ENCODE peak calls at places on chromosome 12, in ten cellular contexts. One of them, this sample, is unnamed.

GRCh38 chr12:7966558-7966957 is 30.6 kb upstream of the SLC2A3 start:
- DNase-seq in bronchial epithelial cell: peak
- DNase-seq in lower lobe of right lung: peak
- DNase-seq in dorsolateral prefrontal cortex: no peak
- DNase-seq in H9: no peak
- DNase-seq in left lung: peak
- DNase-seq in fibroblast of pulmonary artery: peak
- DNase-seq in cardiac fibroblast: peak
- DNase-seq in fibroblast of lung: no peak
- DNase-seq in body of pancreas: no peak
- DNase-seq in this sample: no peak

GRCh38 chr12:44812062-44812461 is 64.1 kb downstream of the NELL2 start:
- DNase-seq in fibroblast of pulmonary artery: no peak
- DNase-seq in fibroblast of lung: no peak
- DNase-seq in bronchial epithelial cell: peak
- DNase-seq in left lung: no peak
- DNase-seq in body of pancreas: no peak
- DNase-seq in H9: no peak
- DNase-seq in lower lobe of right lung: no peak
- DNase-seq in cardiac fibroblast: no peak
- DNase-seq in dorsolateral prefrontal cortex: no peak
- DNase-seq in this sample: no peak

GRCh38 chr12:54282949-54283593 is 2.5 kb downstream of the HNRNPA1 start:
- DNase-seq in fibroblast of lung: no peak
- DNase-seq in cardiac fibroblast: no peak
- DNase-seq in left lung: no peak
- DNase-seq in body of pancreas: peak
- DNase-seq in bronchial epithelial cell: no peak
- DNase-seq in fibroblast of pulmonary artery: no peak
- DNase-seq in H9: no peak
- DNase-seq in dorsolateral prefrontal cortex: no peak
- DNase-seq in lower lobe of right lung: no peak
- DNase-seq in this sample: no peak

GRCh38 chr12:51887476-51888315 is at the start of gene ANKRD33:
- DNase-seq in fibroblast of lung: peak
- DNase-seq in H9: peak
- DNase-seq in left lung: no peak
- DNase-seq in body of pancreas: peak
- DNase-seq in fibroblast of pulmonary artery: no peak
- DNase-seq in bronchial epithelial cell: peak
- DNase-seq in dorsolateral prefrontal cortex: no peak
- DNase-seq in lower lobe of right lung: no peak
- DNase-seq in cardiac fibroblast: no peak
- DNase-seq in this sample: peak

GRCh38 chr12:2680676-2681039 is 114.1 kb upstream of the FKBP4 start:
- DNase-seq in body of pancreas: no peak
- DNase-seq in cardiac fibroblast: no peak
- DNase-seq in fibroblast of pulmonary artery: no peak
- DNase-seq in left lung: no peak
- DNase-seq in H9: peak
- DNase-seq in bronchial epithelial cell: no peak
- DNase-seq in dorsolateral prefrontal cortex: no peak
- DNase-seq in fibroblast of lung: no peak
- DNase-seq in lower lobe of right lung: no peak
- DNase-seq in this sample: no peak

GRCh38 chr12:118880745-118881144 is 100.6 kb upstream of the SRRM4 start:
- DNase-seq in H9: no peak
- DNase-seq in fibroblast of pulmonary artery: no peak
- DNase-seq in cardiac fibroblast: no peak
- DNase-seq in left lung: no peak
- DNase-seq in dorsolateral prefrontal cortex: no peak
- DNase-seq in lower lobe of right lung: no peak
- DNase-seq in body of pancreas: no peak
- DNase-seq in fibroblast of lung: no peak
- DNase-seq in bronchial epithelial cell: no peak
- DNase-seq in this sample: no peak

GRCh38 chr12:89192419-89192818 is 159.9 kb downstream of the DUSP6 start:
- DNase-seq in fibroblast of pulmonary artery: no peak
- DNase-seq in lower lobe of right lung: no peak
- DNase-seq in body of pancreas: no peak
- DNase-seq in cardiac fibroblast: peak
- DNase-seq in fibroblast of lung: peak
- DNase-seq in bronchial epithelial cell: peak
- DNase-seq in dorsolateral prefrontal cortex: no peak
- DNase-seq in left lung: no peak
- DNase-seq in H9: no peak
- DNase-seq in this sample: no peak

GRCh38 chr12:57213068-57213715 is 3.4 kb upstream of the NXPH4 start:
- DNase-seq in dorsolateral prefrontal cortex: peak
- DNase-seq in bronchial epithelial cell: peak
- DNase-seq in body of pancreas: peak
- DNase-seq in fibroblast of lung: peak
- DNase-seq in fibroblast of pulmonary artery: peak
- DNase-seq in left lung: peak
- DNase-seq in H9: peak
- DNase-seq in cardiac fibroblast: peak
- DNase-seq in lower lobe of right lung: peak
- DNase-seq in this sample: no peak

GRCh38 chr12:124368421-124369032 is 73.6 kb downstream of the RFLNA start:
- DNase-seq in left lung: no peak
- DNase-seq in bronchial epithelial cell: no peak
- DNase-seq in body of pancreas: peak
- DNase-seq in cardiac fibroblast: no peak
- DNase-seq in lower lobe of right lung: no peak
- DNase-seq in dorsolateral prefrontal cortex: no peak
- DNase-seq in fibroblast of pulmonary artery: no peak
- DNase-seq in fibroblast of lung: no peak
- DNase-seq in H9: no peak
- DNase-seq in this sample: no peak

GRCh38 chr12:124370851-124371250 is 76.0 kb downstream of the RFLNA start:
- DNase-seq in body of pancreas: no peak
- DNase-seq in fibroblast of pulmonary artery: no peak
- DNase-seq in bronchial epithelial cell: no peak
- DNase-seq in dorsolateral prefrontal cortex: no peak
- DNase-seq in lower lobe of right lung: no peak
- DNase-seq in fibroblast of lung: no peak
- DNase-seq in left lung: no peak
- DNase-seq in cardiac fibroblast: no peak
- DNase-seq in H9: no peak
- DNase-seq in this sample: no peak

GRCh38 chr12:124369901-124370378 is 75.0 kb downstream of the RFLNA start:
- DNase-seq in left lung: no peak
- DNase-seq in H9: no peak
- DNase-seq in bronchial epithelial cell: no peak
- DNase-seq in fibroblast of pulmonary artery: no peak
- DNase-seq in lower lobe of right lung: no peak
- DNase-seq in dorsolateral prefrontal cortex: peak
- DNase-seq in cardiac fibroblast: no peak
- DNase-seq in fibroblast of lung: no peak
- DNase-seq in body of pancreas: no peak
- DNase-seq in this sample: no peak

GRCh38 chr12:124370384-124370783 is 75.5 kb downstream of the RFLNA start:
- DNase-seq in H9: no peak
- DNase-seq in left lung: no peak
- DNase-seq in body of pancreas: no peak
- DNase-seq in bronchial epithelial cell: no peak
- DNase-seq in fibroblast of pulmonary artery: no peak
- DNase-seq in lower lobe of right lung: no peak
- DNase-seq in fibroblast of lung: no peak
- DNase-seq in cardiac fibroblast: no peak
- DNase-seq in dorsolateral prefrontal cortex: no peak
- DNase-seq in this sample: no peak

DNA sequence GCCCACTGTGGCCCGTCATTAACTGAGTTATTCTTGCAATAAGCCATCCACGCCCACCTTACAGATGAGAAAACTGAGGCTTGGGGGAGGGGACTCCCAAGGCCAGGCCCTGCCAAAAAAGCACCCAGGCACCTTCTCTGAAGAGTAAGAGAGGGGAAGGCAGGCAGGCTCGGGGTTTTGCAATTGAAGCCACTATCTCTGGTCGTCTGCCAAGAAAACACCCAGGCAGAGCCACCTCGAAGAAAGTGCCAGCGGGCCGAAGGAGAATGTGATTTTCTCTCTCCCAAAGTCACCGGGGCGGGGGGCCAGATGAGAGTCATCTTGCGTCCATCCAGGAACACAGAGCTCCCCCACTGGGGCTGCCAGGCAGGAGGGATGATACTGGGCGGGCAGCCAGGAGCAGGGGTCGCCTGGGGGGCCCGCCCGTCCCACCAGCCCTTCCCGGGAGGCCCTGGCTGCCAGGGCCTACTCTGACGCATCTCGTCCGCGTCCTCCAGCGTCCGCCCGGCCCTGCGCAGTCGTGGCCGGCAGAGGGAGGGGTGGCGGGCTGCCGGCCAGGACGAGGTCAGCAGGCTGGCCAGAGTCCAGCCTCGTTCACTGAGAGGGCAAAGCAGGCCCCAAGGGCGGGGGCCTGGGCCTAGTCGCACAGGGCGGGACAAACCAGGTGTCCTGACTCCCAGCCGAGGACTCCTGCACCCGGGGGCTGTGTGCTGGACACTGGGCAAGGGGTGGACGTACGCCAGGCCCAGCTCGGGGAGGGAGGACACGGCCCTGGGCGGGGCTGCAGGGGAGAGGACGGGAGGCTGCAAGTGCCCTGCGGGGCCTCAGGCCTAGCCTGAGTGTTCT is 74.4 kb downstream of the RFLNA start:
- DNase-seq in body of pancreas: peak
- DNase-seq in lower lobe of right lung: peak
- DNase-seq in fibroblast of lung: peak
- DNase-seq in dorsolateral prefrontal cortex: peak
- DNase-seq in H9: no peak
- DNase-seq in fibroblast of pulmonary artery: peak
- DNase-seq in bronchial epithelial cell: no peak
- DNase-seq in left lung: peak
- DNase-seq in cardiac fibroblast: peak
- DNase-seq in this sample: no peak
- TF ChIP-seq CTCF in body of pancreas: peak
- TF ChIP-seq CTCF in lower lobe of right lung: peak
- TF ChIP-seq CTCF in fibroblast of lung: peak
- TF ChIP-seq CTCF in dorsolateral prefrontal cortex: peak
- TF ChIP-seq CTCF in H9: no peak
- TF ChIP-seq CTCF in fibroblast of pulmonary artery: peak
- TF ChIP-seq CTCF in bronchial epithelial cell: no peak
- TF ChIP-seq CTCF in left lung: peak
- TF ChIP-seq CTCF in cardiac fibroblast: peak
- TF ChIP-seq CTCF in this sample: peak

GRCh38 chr12:4959381-4959780 is 49.7 kb downstream of the KCNA1 start:
- DNase-seq in body of pancreas: no peak
- DNase-seq in dorsolateral prefrontal cortex: no peak
- DNase-seq in lower lobe of right lung: no peak
- DNase-seq in fibroblast of pulmonary artery: no peak
- DNase-seq in H9: no peak
- DNase-seq in bronchial epithelial cell: no peak
- DNase-seq in fibroblast of lung: no peak
- DNase-seq in cardiac fibroblast: no peak
- DNase-seq in left lung: no peak
- DNase-seq in this sample: no peak

GRCh38 chr12:4957781-4958180 is 48.1 kb downstream of the KCNA1 start:
- DNase-seq in lower lobe of right lung: no peak
- DNase-seq in fibroblast of pulmonary artery: no peak
- DNase-seq in fibroblast of lung: no peak
- DNase-seq in bronchial epithelial cell: no peak
- DNase-seq in body of pancreas: no peak
- DNase-seq in left lung: no peak
- DNase-seq in dorsolateral prefrontal cortex: no peak
- DNase-seq in H9: no peak
- DNase-seq in cardiac fibroblast: no peak
- DNase-seq in this sample: no peak

GRCh38 chr12:4960547-4960946 is 50.8 kb downstream of the KCNA1 start:
- DNase-seq in body of pancreas: no peak
- DNase-seq in H9: no peak
- DNase-seq in fibroblast of pulmonary artery: no peak
- DNase-seq in bronchial epithelial cell: no peak
- DNase-seq in fibroblast of lung: no peak
- DNase-seq in cardiac fibroblast: no peak
- DNase-seq in dorsolateral prefrontal cortex: no peak
- DNase-seq in left lung: no peak
- DNase-seq in lower lobe of right lung: no peak
- DNase-seq in this sample: no peak

GRCh38 chr12:4960030-4960429 is 50.3 kb downstream of the KCNA1 start:
- DNase-seq in H9: no peak
- DNase-seq in body of pancreas: no peak
- DNase-seq in lower lobe of right lung: no peak
- DNase-seq in cardiac fibroblast: no peak
- DNase-seq in left lung: no peak
- DNase-seq in dorsolateral prefrontal cortex: peak
- DNase-seq in bronchial epithelial cell: no peak
- DNase-seq in fibroblast of lung: no peak
- DNase-seq in fibroblast of pulmonary artery: no peak
- DNase-seq in this sample: no peak

GRCh38 chr12:4958697-4959375 is 49.1 kb downstream of the KCNA1 start:
- DNase-seq in body of pancreas: no peak
- DNase-seq in fibroblast of pulmonary artery: no peak
- DNase-seq in dorsolateral prefrontal cortex: no peak
- DNase-seq in bronchial epithelial cell: no peak
- DNase-seq in lower lobe of right lung: no peak
- DNase-seq in left lung: no peak
- DNase-seq in fibroblast of lung: no peak
- DNase-seq in H9: no peak
- DNase-seq in cardiac fibroblast: no peak
- DNase-seq in this sample: no peak
- TF ChIP-seq CTCF in body of pancreas: no peak
- TF ChIP-seq CTCF in fibroblast of pulmonary artery: no peak
- TF ChIP-seq CTCF in dorsolateral prefrontal cortex: no peak
- TF ChIP-seq CTCF in bronchial epithelial cell: no peak
- TF ChIP-seq CTCF in lower lobe of right lung: no peak
- TF ChIP-seq CTCF in left lung: no peak
- TF ChIP-seq CTCF in fibroblast of lung: no peak
- TF ChIP-seq CTCF in H9: no peak
- TF ChIP-seq CTCF in cardiac fibroblast: no peak
- TF ChIP-seq CTCF in this sample: peak

GRCh38 chr12:86186449-86186848 is 69.7 kb downstream of the MGAT4C start:
- DNase-seq in body of pancreas: no peak
- DNase-seq in cardiac fibroblast: no peak
- DNase-seq in left lung: no peak
- DNase-seq in lower lobe of right lung: no peak
- DNase-seq in fibroblast of pulmonary artery: no peak
- DNase-seq in dorsolateral prefrontal cortex: no peak
- DNase-seq in bronchial epithelial cell: peak
- DNase-seq in fibroblast of lung: no peak
- DNase-seq in H9: no peak
- DNase-seq in this sample: no peak
- TF ChIP-seq CTCF in body of pancreas: no peak
- TF ChIP-seq CTCF in cardiac fibroblast: no peak
- TF ChIP-seq CTCF in left lung: no peak
- TF ChIP-seq CTCF in lower lobe of right lung: no peak
- TF ChIP-seq CTCF in fibroblast of pulmonary artery: peak
- TF ChIP-seq CTCF in dorsolateral prefrontal cortex: no peak
- TF ChIP-seq CTCF in bronchial epithelial cell: peak
- TF ChIP-seq CTCF in fibroblast of lung: peak
- TF ChIP-seq CTCF in H9: peak
- TF ChIP-seq CTCF in this sample: peak

DNA sequence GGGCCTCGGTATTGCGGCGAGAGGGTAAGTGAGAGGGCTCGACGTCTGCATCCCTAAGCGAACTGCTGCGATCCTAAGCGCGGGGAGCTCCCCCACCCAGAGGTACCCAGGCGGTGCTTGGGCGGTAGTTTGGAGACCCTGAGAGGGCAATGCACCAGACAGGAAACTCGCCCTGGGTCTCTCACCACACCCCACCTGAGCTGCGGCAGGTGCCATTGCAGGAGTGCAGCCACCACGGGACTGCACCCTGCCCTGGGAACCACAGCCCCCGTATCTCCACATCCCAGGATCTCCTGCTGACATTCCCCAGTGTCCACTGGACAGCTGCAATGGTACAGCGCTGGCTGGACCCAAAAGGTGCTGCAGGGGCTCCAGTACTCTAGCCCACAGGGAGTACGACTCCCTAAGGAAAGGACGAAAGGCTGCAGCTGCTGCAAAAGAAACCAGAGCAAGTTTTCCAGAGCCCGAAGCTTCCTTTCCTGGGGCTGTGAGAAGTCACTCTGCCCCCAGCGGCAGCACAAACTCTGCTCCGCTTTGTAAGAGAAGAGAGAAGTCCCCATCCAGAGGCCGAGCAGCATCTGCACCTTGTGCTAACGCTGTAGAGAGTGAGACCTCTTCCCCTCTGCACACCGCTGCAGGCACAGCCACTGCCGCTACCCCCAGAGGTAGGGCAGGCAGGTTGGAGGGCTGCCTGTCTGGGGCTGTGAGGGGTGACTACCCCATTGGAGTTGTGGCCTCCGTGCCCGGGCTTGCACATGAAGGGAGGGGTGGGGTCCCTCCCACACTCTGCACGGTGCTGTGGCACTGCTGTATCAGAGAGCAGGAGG is 31.1 kb upstream of the MON2 start:
- DNase-seq in body of pancreas: peak
- DNase-seq in fibroblast of pulmonary artery: peak
- DNase-seq in cardiac fibroblast: peak
- DNase-seq in lower lobe of right lung: peak
- DNase-seq in left lung: peak
- DNase-seq in H9: peak
- DNase-seq in fibroblast of lung: peak
- DNase-seq in bronchial epithelial cell: peak
- DNase-seq in dorsolateral prefrontal cortex: peak
- DNase-seq in this sample: no peak
- TF ChIP-seq CTCF in body of pancreas: peak
- TF ChIP-seq CTCF in fibroblast of pulmonary artery: peak
- TF ChIP-seq CTCF in cardiac fibroblast: peak
- TF ChIP-seq CTCF in lower lobe of right lung: peak
- TF ChIP-seq CTCF in left lung: no peak
- TF ChIP-seq CTCF in H9: peak
- TF ChIP-seq CTCF in fibroblast of lung: peak
- TF ChIP-seq CTCF in bronchial epithelial cell: peak
- TF ChIP-seq CTCF in dorsolateral prefrontal cortex: peak
- TF ChIP-seq CTCF in this sample: peak

This sample was measured in chondrocyte.